ENCODE peak calls at places on chromosomes 13 and 19, in five cellular contexts. H is HCT116, T is A549, M is GM12878, Z is HepG2. O is an unnamed sample.

GRCh38 chr19:55256562-55257460 is 2.0 kb downstream of the PPP6R1 start:
- DNase-seq in Z (peak; percentile 74), H (no peak), T (no peak), M (no peak), O (no peak)

GRCh38 chr13:44198826-44199225 is 174.8 kb upstream of the SERP2 start:
- DNase-seq in H (no peak), Z (no peak), M (no peak), T (no peak), O (no peak)

GRCh38 chr13:36344173-36344572 is 2.0 kb downstream of the SPART start:
- DNase-seq in H (no peak), M (no peak), Z (no peak), T (no peak), O (peak; percentile 13)

GRCh38 chr13:36313047-36313969 is 15.7 kb upstream of the CCDC169 start:
- DNase-seq in M (no peak), Z (no peak), H (no peak), T (no peak), O (no peak)

GRCh38 chr13:93462151-93462550 is 235.5 kb downstream of the GPC6 start:
- DNase-seq in M (no peak), H (no peak), T (no peak), Z (no peak), O (no peak)

GRCh38 chr19:1691589-1692290 is 39.3 kb upstream of the TCF3 start:
- DNase-seq in H (no peak), Z (no peak), M (no peak), T (no peak), O (no peak)

GRCh38 chr13:52356327-52356726 is 49.6 kb downstream of the THSD1 start:
- DNase-seq in Z (no peak), M (no peak), T (no peak), H (no peak), O (no peak)

GRCh38 chr19:55581828-55582223 is 1.2 kb upstream of the ZNF579 start:
- DNase-seq in T (peak; percentile 67), H (no peak), M (no peak), Z (peak; percentile 92), O (no peak)

GRCh38 chr13:74289130-74289529 is 154.9 kb upstream of the KLF12 start:
- DNase-seq in H (no peak), Z (no peak), T (no peak), M (no peak), O (no peak)

GRCh38 chr13:105928901-105929300 is 606.6 kb downstream of the EFNB2 start:
- DNase-seq in Z (no peak), H (no peak), T (no peak), M (no peak), O (no peak)

GRCh38 chr19:16222806-16223205 is 25.1 kb downstream of the AP1M1 start:
- DNase-seq in T (no peak), M (no peak), Z (no peak), H (no peak), O (no peak)

GRCh38 chr19:13118424-13119193 is 545 bp downstream of the NACC1 start:
- DNase-seq in T (peak; percentile 38), H (no peak), Z (peak; percentile 50), M (no peak), O (peak; percentile 95)

DNA sequence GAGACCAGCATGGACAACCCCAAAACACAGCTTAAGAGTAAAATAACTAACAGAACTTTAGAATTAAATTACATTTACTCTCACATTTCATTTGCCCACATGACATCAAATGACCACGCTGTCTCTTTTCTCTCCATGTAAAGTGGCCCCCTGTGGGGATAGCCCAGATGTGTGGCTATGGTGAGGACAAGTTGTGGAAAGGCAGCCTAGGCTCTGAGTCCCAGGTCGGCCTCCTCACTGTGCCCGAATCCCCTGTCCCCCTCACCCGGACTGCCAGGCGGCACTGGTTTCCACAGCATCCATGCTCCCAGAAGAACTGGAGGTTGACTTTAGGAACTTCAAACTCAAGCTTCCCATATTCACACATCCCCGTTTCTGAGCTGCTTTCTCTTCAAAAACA is 111.8 kb upstream of the UQCRFS1 start:
- DNase-seq in M (no peak), Z (no peak), H (no peak), T (no peak), O (no peak)
- TF ChIP-seq REST in M (no peak), Z (no peak), H (no peak), T (no peak), O (no peak)

DNA sequence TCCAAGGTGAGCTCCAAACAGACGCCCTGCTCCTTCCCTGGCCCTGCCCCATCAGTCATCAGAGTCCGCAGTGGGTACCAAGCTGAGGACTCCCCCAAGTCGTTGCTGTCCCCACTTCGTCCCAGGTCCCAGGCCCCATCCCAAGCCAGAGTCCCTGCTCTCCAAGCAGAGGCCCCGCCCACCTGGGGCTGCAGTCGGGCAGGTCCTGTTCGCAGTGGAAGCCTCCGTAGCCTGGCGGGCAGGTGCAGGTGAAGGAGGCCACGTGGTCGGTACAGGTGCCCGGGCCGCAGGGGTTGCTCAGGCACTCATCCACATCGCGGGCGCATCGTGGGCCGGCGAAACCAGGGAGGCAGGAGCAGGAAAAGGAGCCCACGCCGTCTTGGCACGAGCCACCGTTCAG is 19.4 kb downstream of the NOTCH3 start:
- DNase-seq in Z (no peak), M (no peak), T (no peak), H (no peak), O (no peak)
- TF ChIP-seq CEBPB in Z (no peak), M (no peak), T (no peak), H (no peak), O (no peak)

GRCh38 chr19:19103167-19103566 is 35.1 kb downstream of the TMEM161A start:
- DNase-seq in H (peak; percentile 41), M (no peak), T (no peak), Z (no peak), O (no peak)

GRCh38 chr19:19105365-19106060 is 32.8 kb downstream of the TMEM161A start:
- DNase-seq in M (peak; percentile 13), H (peak; percentile 53), Z (peak; percentile 48), T (peak; percentile 48), O (peak; percentile 93)

GRCh38 chr19:19107663-19108062 is 30.6 kb downstream of the TMEM161A start:
- DNase-seq in T (no peak), M (no peak), Z (no peak), H (no peak), O (no peak)

GRCh38 chr19:19109601-19110000 is 28.7 kb downstream of the TMEM161A start:
- DNase-seq in T (no peak), H (no peak), Z (no peak), M (no peak), O (no peak)

DNA sequence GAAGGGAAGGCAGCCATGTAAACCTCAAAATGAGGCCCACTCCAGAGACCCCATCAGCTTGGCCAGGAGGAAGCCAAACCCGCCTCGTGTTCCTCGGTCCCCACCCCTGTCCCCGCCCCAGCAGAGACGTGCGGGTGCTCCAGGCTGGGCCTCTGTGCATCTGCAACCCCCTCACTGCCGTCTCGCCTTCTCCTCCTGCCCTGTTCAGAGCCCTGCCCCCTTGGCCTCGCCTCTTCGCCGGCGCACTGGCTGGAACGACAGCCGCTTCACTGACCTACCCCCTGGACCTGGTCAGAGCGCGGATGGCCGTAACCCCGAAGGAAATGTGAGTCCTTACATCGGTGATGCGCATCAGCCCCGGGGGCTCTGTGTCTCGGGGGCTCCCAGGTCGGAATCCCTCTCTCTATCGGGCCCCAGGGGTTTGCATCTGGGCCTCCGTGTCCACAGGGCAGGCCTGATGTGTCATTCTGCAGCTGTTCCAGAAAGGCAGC is 32.2 kb downstream of the TMEM161A start:
- DNase-seq in T (no peak), Z (no peak), M (no peak), H (no peak), O (no peak)
- TF ChIP-seq REST in T (no peak), Z (no peak), M (no peak), H (no peak), O (no peak)

DNA sequence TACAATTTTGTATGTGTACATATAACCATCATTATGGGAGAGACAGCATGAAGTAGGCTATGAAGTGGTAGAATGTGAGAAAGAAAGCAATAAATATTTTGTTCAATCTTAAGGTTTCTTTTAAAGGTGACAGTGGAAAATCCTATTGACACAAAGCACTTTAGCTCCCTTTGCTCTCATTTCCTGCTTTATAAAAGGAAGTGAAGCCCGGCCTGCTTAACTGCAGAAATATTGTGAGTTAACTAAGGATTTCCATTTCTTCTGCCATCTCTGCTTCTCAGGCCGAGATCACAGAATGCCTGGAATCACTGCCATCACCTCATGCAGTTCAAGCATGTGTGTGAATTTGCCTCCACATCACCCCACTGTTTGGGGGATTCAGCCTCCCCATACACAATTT is 83.5 kb downstream of the FRY start:
- DNase-seq in H (no peak), T (no peak), Z (no peak), M (no peak), O (no peak)
- TF ChIP-seq CEBPB in H (no peak), T (no peak), Z (no peak), M (no peak), O (no peak)

GRCh38 chr19:49057636-49058234 is at the start of gene CGB7:
- DNase-seq in H (no peak), Z (peak; percentile 17), T (peak; percentile 77), M (no peak), O (peak; percentile 53)
- TF ChIP-seq REST in H (no peak), Z (no peak), T (no peak), M (no peak), O (no peak)

DNA sequence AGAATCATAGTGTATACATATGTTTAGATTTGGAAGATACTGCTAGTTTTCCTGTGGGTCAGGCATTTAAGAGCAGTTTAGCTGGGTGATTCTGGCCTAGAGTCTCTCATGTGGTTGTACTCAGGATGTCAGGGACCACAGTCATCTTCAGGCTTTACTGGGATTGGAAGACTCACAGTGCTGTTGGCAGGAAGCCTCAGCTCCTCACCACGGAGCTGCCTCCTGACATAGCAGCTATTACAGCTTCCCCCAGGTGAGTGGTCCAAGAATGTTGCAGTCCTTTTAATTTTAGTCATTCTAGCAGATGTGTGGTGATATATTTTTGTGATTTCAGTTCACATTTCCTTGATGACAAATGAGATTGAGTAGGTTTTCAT is 16.9 kb upstream of the GPR18 start:
- DNase-seq in H (no peak), Z (no peak), T (no peak), M (no peak), O (no peak)
- TF ChIP-seq CEBPB in H (no peak), Z (no peak), T (no peak), M (no peak), O (no peak)

GRCh38 chr19:53112286-53112685 is 9.1 kb upstream of the ZNF160 start:
- DNase-seq in T (no peak), M (no peak), H (no peak), Z (no peak), O (no peak)
- TF ChIP-seq REST in T (no peak), M (no peak), H (no peak), Z (no peak), O (no peak)

DNA sequence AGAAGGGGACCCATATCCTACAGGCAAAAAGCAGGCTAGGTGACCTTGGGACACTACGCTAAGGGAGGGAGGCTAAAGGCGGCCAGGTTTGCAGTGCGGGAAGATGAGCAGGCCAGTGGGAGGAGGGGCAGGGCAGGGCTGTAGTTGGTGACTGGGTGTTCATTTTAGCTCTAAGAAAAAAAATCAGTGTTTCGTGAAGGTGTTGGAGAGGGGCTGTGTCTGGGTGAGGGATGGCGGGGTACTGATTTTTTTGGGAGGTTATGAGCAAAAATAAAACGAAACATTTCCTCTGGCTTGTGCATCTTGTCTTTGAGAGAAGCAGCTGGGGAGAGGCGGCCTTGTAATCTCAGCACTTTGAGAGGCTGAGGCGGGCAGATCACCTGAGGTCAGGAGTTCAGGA is 4.3 kb upstream of the NUP62 start:
- DNase-seq in Z (no peak), H (no peak), M (no peak), T (no peak), O (no peak)
- TF ChIP-seq CEBPB in Z (no peak), H (no peak), M (no peak), T (no peak), O (no peak)

O was measured in K562.